ENCODE peak calls at places on chromosomes 6 and 20, in four cellular contexts. O is non-pigmented ciliary epithelial cell, F is mucosa of gallbladder, X is Right ventricle myocardium inferior. D is an unnamed sample.

GRCh38 chr6:154993026-154993425 is 2.1 kb upstream of the TIAM2 start:
- DNase-seq in O (no peak), F (no peak), X (no peak), D (no peak)

GRCh38 chr20:46695888-46696287 is 6.6 kb upstream of the TP53RK start:
- DNase-seq in O (no peak), F (no peak), X (no peak), D (no peak)

GRCh38 chr6:35713426-35713825 is 23.4 kb upstream of the ARMC12 start:
- DNase-seq in O (no peak), F (no peak), X (no peak), D (no peak)

GRCh38 chr6:29553268-29554057 is 6.1 kb downstream of the UBD start:
- DNase-seq in O (peak), F (peak), X (peak), D (peak)

GRCh38 chr6:149965191-149966020 is 1.7 kb downstream of the ULBP1 start:
- DNase-seq in O (no peak), F (no peak), X (no peak), D (peak)

GRCh38 chr6:168418151-168418551 is 22.8 kb upstream of the SMOC2 start:
- DNase-seq in O (no peak), F (no peak), X (no peak), D (no peak)

GRCh38 chr6:121794630-121795029 is 359.2 kb downstream of the GJA1 start:
- DNase-seq in O (peak), F (no peak), X (no peak), D (no peak)

GRCh38 chr6:42453649-42454427 is 2.1 kb upstream of the TRERF1 start:
- DNase-seq in O (no peak), F (no peak), X (peak), D (no peak)

GRCh38 chr6:56840467-56841371 is 114.2 kb upstream of the BEND6 start:
- DNase-seq in O (no peak), F (no peak), X (no peak), D (no peak)

GRCh38 chr6:43207286-43207685 is 22.0 kb downstream of the DNPH1 start:
- DNase-seq in O (no peak), F (no peak), X (no peak), D (no peak)

GRCh38 chr6:23547851-23548250 is 578.2 kb upstream of the NRSN1 start:
- DNase-seq in O (no peak), F (no peak), X (no peak), D (no peak)

GRCh38 chr6:153941768-153942167 is 97.3 kb upstream of the OPRM1 start:
- DNase-seq in O (no peak), F (peak), X (no peak), D (no peak)

GRCh38 chr6:36595168-36595818 is 1.1 kb downstream of the SRSF3 start:
- DNase-seq in O (no peak), F (peak), X (no peak), D (no peak)

GRCh38 chr6:142236686-142237085 is 65.1 kb upstream of the ADGRG6 start:
- DNase-seq in O (no peak), F (no peak), X (no peak), D (no peak)

GRCh38 chr6:85660181-85660611 is 17.5 kb upstream of the SYNCRIP start:
- DNase-seq in O (peak), F (no peak), X (no peak), D (no peak)

GRCh38 chr20:5078399-5078958 is 41.3 kb downstream of the PCNA start:
- DNase-seq in O (no peak), F (peak), X (peak), D (peak)

GRCh38 chr20:36575066-36575743 is 1.8 kb downstream of the TGIF2 start:
- DNase-seq in O (no peak), F (peak), X (peak), D (peak)

GRCh38 chr6:164370773-164371172 is 938.6 kb downstream of the C6orf118 start:
- DNase-seq in O (no peak), F (no peak), X (no peak), D (no peak)

GRCh38 chr6:15152720-15153119 is 93.1 kb upstream of the JARID2 start:
- DNase-seq in O (no peak), F (no peak), X (no peak), D (no peak)

GRCh38 chr6:49336514-49337131 is 126.4 kb downstream of the MMUT start:
- DNase-seq in O (peak), F (no peak), X (no peak), D (no peak)

GRCh38 chr6:103273048-103273447 is 1586.7 kb downstream of the HACE1 start:
- DNase-seq in O (peak), F (no peak), X (no peak), D (no peak)

GRCh38 chr6:167229586-167229985 is 61.5 kb upstream of the UNC93A start:
- DNase-seq in O (no peak), F (no peak), X (no peak), D (no peak)

GRCh38 chr6:25138024-25138696 is 141.0 kb upstream of the CARMIL1 start:
- DNase-seq in O (no peak), F (peak), X (peak), D (peak)

GRCh38 chr20:57547250-57547649 is 13.7 kb upstream of the PCK1 start:
- DNase-seq in O (no peak), F (peak), X (no peak), D (no peak)

GRCh38 chr6:131787079-131787478 is 20.7 kb upstream of the ENPP1 start:
- DNase-seq in O (no peak), F (no peak), X (no peak), D (no peak)

GRCh38 chr6:44050872-44051421 is 76.3 kb downstream of the MRPL14 start:
- DNase-seq in O (no peak), F (no peak), X (peak), D (no peak)

GRCh38 chr6:113854531-113855499 is 2.3 kb upstream of the MARCKS start:
- DNase-seq in O (no peak), F (peak), X (peak), D (peak)

GRCh38 chr6:115932481-115932880 is 128.2 kb downstream of the FRK start:
- DNase-seq in O (peak), F (no peak), X (no peak), D (no peak)

GRCh38 chr6:47631248-47632196 is 66.9 kb upstream of the ADGRF4 start:
- DNase-seq in O (no peak), F (no peak), X (no peak), D (peak)

GRCh38 chr6:44067073-44067759 is 60.0 kb downstream of the MRPL14 start:
- DNase-seq in O (no peak), F (no peak), X (no peak), D (no peak)

GRCh38 chr6:163335671-163336545 is 78.6 kb upstream of the QKI start:
- DNase-seq in O (no peak), F (peak), X (peak), D (no peak)

GRCh38 chr20:7693761-7694160 is 246.5 kb downstream of the HAO1 start:
- DNase-seq in O (no peak), F (no peak), X (no peak), D (no peak)

GRCh38 chr6:29629571-29629970 is 3.4 kb downstream of the GABBR1 start:
- DNase-seq in O (no peak), F (no peak), X (no peak), D (no peak)

GRCh38 chr20:34222208-34222607 is 19.0 kb upstream of the ASIP start:
- DNase-seq in O (peak), F (peak), X (no peak), D (no peak)

GRCh38 chr6:110332281-110332680 is 25.9 kb downstream of the METTL24 start:
- DNase-seq in O (no peak), F (no peak), X (no peak), D (no peak)

GRCh38 chr6:144362042-144363018 is 77.2 kb downstream of the UTRN start:
- DNase-seq in O (no peak), F (no peak), X (no peak), D (no peak)

GRCh38 chr6:30774701-30775100 is 30.4 kb upstream of the IER3 start:
- DNase-seq in O (no peak), F (no peak), X (no peak), D (no peak)

GRCh38 chr6:139903411-139904157 is 529.1 kb upstream of the CITED2 start:
- DNase-seq in O (no peak), F (no peak), X (no peak), D (peak)

GRCh38 chr6:18997375-18997826 is 610.3 kb downstream of the RNF144B start:
- DNase-seq in O (no peak), F (no peak), X (no peak), D (no peak)

GRCh38 chr6:123715243-123715863 is 78.6 kb upstream of the TRDN start:
- DNase-seq in O (no peak), F (no peak), X (no peak), D (no peak)